ENCODE peak calls at places on chromosomes 6 and 20, in seven cellular contexts. P is T-helper 2 cell; U is stomach; O is G401; I is EH; M is stimulated activated CD4-positive, alpha-beta T cell treated with anti-CD3 and anti-CD28 coated beads, Interleukin-15, amount 100 ng/mL, for 1 hour; V is AML-193. B is an unnamed sample.

GRCh38 chr6:31144970-31145340 is 6.1 kb upstream of the PSORS1C2 start:
- DNase-seq in U (no peak), M (no peak), I (no peak), V (no peak), O (no peak), P (no peak), B (no peak)

GRCh38 chr6:5107332-5107731 is 22.2 kb downstream of the PPP1R3G start:
- DNase-seq in I (no peak), V (no peak), M (no peak), O (no peak), U (no peak), P (no peak), B (no peak)

GRCh38 chr6:106537662-106538061 is 91.6 kb downstream of the RTN4IP1 start:
- DNase-seq in U (no peak), O (no peak), V (no peak), P (no peak), M (no peak), I (no peak), B (no peak)

GRCh38 chr20:37524221-37524700 is 3.2 kb downstream of the NNAT start:
- DNase-seq in O (no peak), P (no peak), V (no peak), M (no peak), I (no peak), U (peak; percentile 13), B (no peak)

GRCh38 chr6:147279423-147279822 is 75.2 kb downstream of the STXBP5 start:
- DNase-seq in U (no peak), I (peak; percentile 61), O (no peak), P (no peak), V (no peak), M (no peak), B (no peak)

GRCh38 chr6:167855825-167856425 is 29.2 kb downstream of the AFDN start:
- DNase-seq in V (no peak), M (no peak), P (no peak), I (peak; percentile 94), O (no peak), U (no peak), B (no peak)

GRCh38 chr20:48025061-48025515 is 239.8 kb upstream of the SULF2 start:
- DNase-seq in O (no peak), P (no peak), M (no peak), U (no peak), V (no peak), I (peak; percentile 96), B (no peak)

GRCh38 chr6:46651006-46651405 is 1.6 kb downstream of the CYP39A1 start:
- DNase-seq in U (no peak), V (no peak), I (no peak), M (no peak), O (peak; percentile 31), P (no peak), B (no peak)

GRCh38 chr6:126112171-126112632 is 125.9 kb downstream of the TRMT11 start:
- DNase-seq in M (no peak), I (peak; percentile 17), V (no peak), O (peak; percentile 15), P (no peak), U (no peak), B (no peak)

GRCh38 chr6:71502961-71503360 is 214.3 kb downstream of the OGFRL1 start:
- DNase-seq in U (no peak), P (no peak), O (no peak), M (no peak), V (no peak), I (no peak), B (no peak)

GRCh38 chr20:4855555-4855954 is 133.8 kb downstream of the PRND start:
- DNase-seq in O (no peak), P (no peak), M (no peak), I (no peak), V (no peak), U (peak; percentile 40), B (no peak)

GRCh38 chr20:50200482-50201104 is 10.0 kb downstream of the CEBPB start:
- DNase-seq in O (no peak), V (no peak), M (no peak), P (no peak), U (no peak), I (no peak), B (no peak)

GRCh38 chr6:149834513-149835481 is 29.4 kb downstream of the LRP11 start:
- DNase-seq in P (peak; percentile 47), U (peak; percentile 61), O (peak; percentile 75), M (peak; percentile 3), V (peak; percentile 62), I (peak; percentile 71), B (peak; percentile 52)

GRCh38 chr6:20483902-20484497 is 50.3 kb upstream of the CDKAL1 start:
- DNase-seq in I (no peak), P (no peak), M (no peak), V (peak; percentile 92), U (no peak), O (no peak), B (no peak)

GRCh38 chr20:62875419-62876355 is 14.1 kb upstream of the TCFL5 start:
- DNase-seq in V (no peak), I (peak; percentile 85), O (peak; percentile 85), U (peak; percentile 76), M (no peak), P (no peak), B (no peak)

GRCh38 chr6:80638222-80639055 is 532.0 kb downstream of the BCKDHB start:
- DNase-seq in O (no peak), P (no peak), U (peak; percentile 53), I (peak; percentile 98), V (peak; percentile 8), M (no peak), B (no peak)

GRCh38 chr20:43832961-43833360 is 81.7 kb upstream of the TOX2 start:
- DNase-seq in M (no peak), U (no peak), O (no peak), P (no peak), I (no peak), V (no peak), B (no peak)

GRCh38 chr6:152112503-152113261 is 305.2 kb downstream of the ESR1 start:
- DNase-seq in P (no peak), I (no peak), U (peak; percentile 50), O (no peak), V (no peak), M (no peak), B (no peak)

GRCh38 chr6:128516514-128516898 is 3.9 kb downstream of the PTPRK start:
- DNase-seq in O (no peak), P (no peak), M (no peak), U (no peak), V (no peak), I (no peak), B (no peak)

GRCh38 chr6:45174045-45174444 is 154.1 kb upstream of the RUNX2 start:
- DNase-seq in U (no peak), O (no peak), I (no peak), V (no peak), P (no peak), M (no peak), B (no peak)

GRCh38 chr6:39902786-39903465 is 31.3 kb downstream of the MOCS1 start:
- DNase-seq in I (no peak), P (no peak), M (no peak), O (no peak), V (no peak), U (no peak), B (no peak)

GRCh38 chr20:11218035-11218680 is 544.4 kb upstream of the JAG1 start:
- DNase-seq in M (no peak), I (no peak), V (no peak), O (no peak), P (no peak), U (no peak), B (no peak)

GRCh38 chr6:154154389-154154967 is 115.4 kb downstream of the OPRM1 start:
- DNase-seq in O (peak; percentile 77), U (peak; percentile 78), I (peak; percentile 67), M (no peak), V (peak; percentile 84), P (peak; percentile 49), B (peak; percentile 20)